ENCODE peak calls at places on chromosome X, in ten cellular contexts. N is stomach, V is breast epithelium, L is lower leg skin, T is A549, A is upper lobe of left lung, J is HCT116, P is ovary, C is esophagus squamous epithelium, M is NB4. D is an unnamed sample.

GRCh38 chrX:41116948-41117347 is 31.7 kb downstream of the USP9X start:
- DNase-seq in N (no peak), V (no peak), L (no peak), T (no peak), A (no peak), J (no peak), P (no peak), C (no peak), M (no peak), D (no peak)

GRCh38 chrX:2404816-2405215 is 96.0 kb downstream of the DHRSX start:
- DNase-seq in N (no peak), V (no peak), L (no peak), T (no peak), A (no peak), J (no peak), P (no peak), C (no peak), M (no peak), D (no peak)

GRCh38 chrX:1767026-1767425 is 152.2 kb downstream of the ASMT start:
- DNase-seq in N (no peak), V (no peak), L (no peak), T (no peak), A (no peak), J (no peak), P (no peak), C (no peak), M (no peak), D (no peak)

GRCh38 chrX:40097492-40098263 is at the start of gene BCOR:
- DNase-seq in N (peak), V (no peak), L (peak), T (peak), A (peak), J (no peak), P (peak), C (no peak), M (peak), D (no peak)

GRCh38 chrX:1137531-1137930 is 74.9 kb downstream of the CRLF2 start:
- DNase-seq in N (no peak), V (no peak), L (no peak), T (no peak), A (no peak), J (no peak), P (no peak), C (no peak), M (no peak), D (no peak)

GRCh38 chrX:31449975-31450374 is 378.1 kb upstream of the FTHL17 start:
- DNase-seq in N (no peak), V (no peak), L (no peak), T (no peak), A (no peak), J (no peak), P (no peak), C (no peak), M (no peak), D (no peak)

GRCh38 chrX:125757794-125758564 is 408.1 kb downstream of the DCAF12L2 start:
- DNase-seq in N (no peak), V (no peak), L (no peak), T (no peak), A (no peak), J (no peak), P (no peak), C (no peak), M (no peak), D (peak)

GRCh38 chrX:7119927-7120577 is 27.5 kb upstream of the STS start:
- DNase-seq in N (no peak), V (no peak), L (no peak), T (no peak), A (no peak), J (no peak), P (no peak), C (no peak), M (no peak), D (no peak)

GRCh38 chrX:118528089-118528753 is 32.6 kb downstream of the DOCK11 start:
- DNase-seq in N (no peak), V (no peak), L (no peak), T (no peak), A (no peak), J (no peak), P (no peak), C (no peak), M (peak), D (no peak)

GRCh38 chrX:150846130-150846529 is 52.3 kb downstream of the CD99L2 start:
- DNase-seq in N (no peak), V (no peak), L (no peak), T (no peak), A (no peak), J (no peak), P (no peak), C (no peak), M (no peak), D (no peak)

GRCh38 chrX:2264179-2265030 is 236.4 kb downstream of the DHRSX start:
- DNase-seq in N (no peak), V (no peak), L (no peak), T (no peak), A (peak), J (no peak), P (no peak), C (no peak), M (no peak), D (no peak)

GRCh38 chrX:21802054-21802660 is 37.3 kb upstream of the MBTPS2 start:
- DNase-seq in N (no peak), V (no peak), L (no peak), T (no peak), A (no peak), J (no peak), P (no peak), C (no peak), M (no peak), D (no peak)

GRCh38 chrX:31212856-31213748 is 141.3 kb upstream of the FTHL17 start:
- DNase-seq in N (peak), V (no peak), L (no peak), T (no peak), A (no peak), J (no peak), P (no peak), C (no peak), M (no peak), D (no peak)

GRCh38 chrX:77118686-77119085 is 328.5 kb upstream of the FGF16 start:
- DNase-seq in N (no peak), V (no peak), L (no peak), T (no peak), A (no peak), J (no peak), P (no peak), C (no peak), M (no peak), D (no peak)

GRCh38 chrX:148771440-148771839 is 271.0 kb downstream of the AFF2 start:
- DNase-seq in N (no peak), V (no peak), L (no peak), T (no peak), A (no peak), J (no peak), P (no peak), C (no peak), M (no peak), D (no peak)

GRCh38 chrX:70422886-70423336 is at the start of gene GDPD2:
- DNase-seq in N (peak), V (no peak), L (no peak), T (no peak), A (peak), J (no peak), P (no peak), C (no peak), M (peak), D (no peak)

GRCh38 chrX:24208494-24209240 is 59.1 kb downstream of the ZFX start:
- DNase-seq in N (no peak), V (no peak), L (no peak), T (no peak), A (no peak), J (no peak), P (no peak), C (no peak), M (no peak), D (no peak)

GRCh38 chrX:72121381-72121780 is 10.3 kb downstream of the RTL5 start:
- DNase-seq in N (peak), V (peak), L (peak), T (no peak), A (no peak), J (no peak), P (no peak), C (peak), M (peak), D (no peak)

GRCh38 chrX:18436017-18436416 is 10.6 kb downstream of the CDKL5 start:
- DNase-seq in N (no peak), V (no peak), L (no peak), T (no peak), A (no peak), J (no peak), P (no peak), C (no peak), M (no peak), D (no peak)

GRCh38 chrX:37350034-37350365 is 836 bp downstream of the PRRG1 start:
- DNase-seq in N (no peak), V (no peak), L (no peak), T (peak), A (no peak), J (no peak), P (no peak), C (no peak), M (no peak), D (no peak)

GRCh38 chrX:57156397-57157049 is 19.3 kb upstream of the SPIN2A start:
- DNase-seq in N (peak), V (no peak), L (no peak), T (no peak), A (no peak), J (peak), P (no peak), C (no peak), M (peak), D (no peak)

GRCh38 chrX:68691921-68692320 is 44.5 kb downstream of the STARD8 start:
- DNase-seq in N (no peak), V (no peak), L (no peak), T (no peak), A (no peak), J (no peak), P (no peak), C (no peak), M (no peak), D (no peak)

GRCh38 chrX:97060019-97060418 is 176.3 kb downstream of the RPA4 start:
- DNase-seq in N (no peak), V (no peak), L (no peak), T (no peak), A (no peak), J (no peak), P (no peak), C (no peak), M (no peak), D (no peak)

GRCh38 chrX:150362599-150363481 is at the start of gene MAMLD1:
- DNase-seq in N (peak), V (peak), L (peak), T (peak), A (peak), J (peak), P (peak), C (no peak), M (peak), D (no peak)

GRCh38 chrX:40171513-40172168 is 73.9 kb upstream of the BCOR start:
- DNase-seq in N (no peak), V (no peak), L (no peak), T (no peak), A (peak), J (no peak), P (peak), C (no peak), M (peak), D (no peak)

GRCh38 chrX:130176354-130176776 is 4.6 kb downstream of the RAB33A start:
- DNase-seq in N (no peak), V (no peak), L (no peak), T (no peak), A (no peak), J (no peak), P (no peak), C (no peak), M (no peak), D (no peak)

GRCh38 chrX:72621163-72621562 is 48.5 kb upstream of the HDAC8 start:
- DNase-seq in N (no peak), V (no peak), L (no peak), T (peak), A (no peak), J (no peak), P (no peak), C (no peak), M (no peak), D (no peak)

GRCh38 chrX:152138388-152138784 is at the start of gene MAGEA10:
- DNase-seq in N (no peak), V (no peak), L (no peak), T (no peak), A (peak), J (no peak), P (no peak), C (no peak), M (no peak), D (no peak)

GRCh38 chrX:136146614-136147319 is 566 bp upstream of the FHL1 start:
- DNase-seq in N (no peak), V (no peak), L (no peak), T (peak), A (no peak), J (no peak), P (no peak), C (no peak), M (peak), D (no peak)

GRCh38 chrX:66676990-66677389 is 38.1 kb upstream of the EDA2R start:
- DNase-seq in N (no peak), V (no peak), L (no peak), T (no peak), A (no peak), J (no peak), P (no peak), C (no peak), M (no peak), D (no peak)

GRCh38 chrX:41381685-41382084 is 47.7 kb downstream of the DDX3X start:
- DNase-seq in N (peak), V (peak), L (peak), T (peak), A (no peak), J (peak), P (no peak), C (no peak), M (peak), D (peak)

DNA sequence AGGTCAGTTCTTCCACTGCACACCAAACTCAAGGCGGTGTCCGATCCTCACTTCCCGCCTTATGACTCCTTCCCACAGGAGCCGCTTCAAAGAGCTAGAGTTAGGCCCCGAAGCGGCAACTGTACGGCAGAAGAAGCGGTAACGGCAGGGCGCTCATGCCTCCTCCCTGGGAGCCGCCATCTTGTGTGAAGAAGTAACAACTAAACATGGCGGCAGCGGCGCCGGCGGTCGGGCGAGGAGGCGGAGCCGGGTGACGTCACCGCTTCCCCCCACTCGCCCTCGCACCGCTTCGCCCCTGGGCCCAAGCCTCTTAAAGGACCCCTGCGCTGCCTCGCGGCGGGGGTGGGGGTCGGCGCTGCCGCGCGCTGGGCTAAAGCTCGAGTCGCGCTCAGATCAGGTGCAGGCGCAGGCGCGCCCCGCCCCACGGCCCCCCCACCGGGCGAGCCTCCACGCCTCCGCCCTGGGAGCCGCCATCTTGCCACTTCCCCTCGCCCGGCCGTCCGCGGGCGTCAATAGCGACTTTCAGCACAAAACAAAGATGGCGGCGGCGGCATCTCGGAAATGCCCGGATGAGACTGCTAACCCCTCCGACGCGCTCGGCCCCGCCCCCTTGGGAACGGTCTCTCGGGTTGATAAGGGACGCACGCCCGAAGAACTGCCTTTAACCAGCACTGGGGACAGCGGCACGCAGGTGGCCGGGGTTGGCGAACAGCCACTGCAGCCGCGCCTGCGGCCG is at the start of gene HCFC1:
- DNase-seq in N (peak), V (peak), L (peak), T (peak), A (peak), J (peak), P (peak), C (peak), M (peak), D (peak)
- TF ChIP-seq POLR2A in N (peak), V (peak), L (no peak), T (peak), A (peak), J (no peak), P (peak), C (peak), M (peak), D (peak)

DNA sequence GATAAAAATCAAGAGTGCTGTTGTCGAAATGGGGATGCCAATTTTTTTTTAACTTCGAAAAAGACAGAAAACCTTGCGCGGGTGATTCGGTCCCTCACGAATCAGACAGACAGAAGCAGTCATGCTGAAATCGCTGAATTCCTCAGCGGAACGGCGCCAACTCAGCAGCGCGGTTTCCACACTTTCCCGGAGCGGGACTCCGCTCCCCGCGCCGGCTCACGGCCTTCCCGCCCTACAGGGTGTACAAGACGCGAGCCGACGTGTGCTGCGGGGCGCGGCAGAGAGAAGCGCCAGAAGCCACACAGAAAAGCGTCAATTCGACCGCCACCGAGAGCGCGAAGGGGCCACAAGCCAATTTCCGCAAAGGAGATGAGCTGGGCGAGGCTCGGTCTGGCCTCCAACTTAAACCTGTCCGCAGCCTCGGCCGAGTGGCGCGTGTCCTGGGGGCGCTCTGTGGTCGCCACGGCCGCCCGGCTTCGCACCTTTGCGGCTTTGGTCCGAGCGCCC is 1.3 kb downstream of the NEXMIF start:
- DNase-seq in N (no peak), V (no peak), L (no peak), T (no peak), A (peak), J (no peak), P (peak), C (no peak), M (no peak), D (no peak)
- TF ChIP-seq POLR2A in N (no peak), V (no peak), L (no peak), T (no peak), A (no peak), J (no peak), P (no peak), C (no peak), M (no peak), D (no peak)

GRCh38 chrX:47190445-47191269 is 3.0 kb upstream of the UBA1 start:
- DNase-seq in N (peak), V (peak), L (peak), T (peak), A (peak), J (peak), P (peak), C (peak), M (peak), D (peak)
- TF ChIP-seq POLR2A in N (no peak), V (no peak), L (no peak), T (peak), A (no peak), J (peak), P (no peak), C (no peak), M (peak), D (peak)

GRCh38 chrX:48540015-48540350 is 469 bp downstream of the TBC1D25 start:
- DNase-seq in N (peak), V (peak), L (no peak), T (peak), A (no peak), J (peak), P (no peak), C (no peak), M (no peak), D (no peak)

GRCh38 chrX:48541140-48541814 is 1.8 kb downstream of the TBC1D25 start:
- DNase-seq in N (no peak), V (no peak), L (no peak), T (no peak), A (no peak), J (no peak), P (no peak), C (no peak), M (no peak), D (no peak)

GRCh38 chrX:48540480-48540879 is 966 bp downstream of the TBC1D25 start:
- DNase-seq in N (no peak), V (no peak), L (no peak), T (no peak), A (no peak), J (no peak), P (no peak), C (no peak), M (no peak), D (no peak)

GRCh38 chrX:48538641-48539344 is 721 bp upstream of the TBC1D25 start:
- DNase-seq in N (no peak), V (no peak), L (no peak), T (no peak), A (no peak), J (no peak), P (no peak), C (no peak), M (no peak), D (no peak)

DNA sequence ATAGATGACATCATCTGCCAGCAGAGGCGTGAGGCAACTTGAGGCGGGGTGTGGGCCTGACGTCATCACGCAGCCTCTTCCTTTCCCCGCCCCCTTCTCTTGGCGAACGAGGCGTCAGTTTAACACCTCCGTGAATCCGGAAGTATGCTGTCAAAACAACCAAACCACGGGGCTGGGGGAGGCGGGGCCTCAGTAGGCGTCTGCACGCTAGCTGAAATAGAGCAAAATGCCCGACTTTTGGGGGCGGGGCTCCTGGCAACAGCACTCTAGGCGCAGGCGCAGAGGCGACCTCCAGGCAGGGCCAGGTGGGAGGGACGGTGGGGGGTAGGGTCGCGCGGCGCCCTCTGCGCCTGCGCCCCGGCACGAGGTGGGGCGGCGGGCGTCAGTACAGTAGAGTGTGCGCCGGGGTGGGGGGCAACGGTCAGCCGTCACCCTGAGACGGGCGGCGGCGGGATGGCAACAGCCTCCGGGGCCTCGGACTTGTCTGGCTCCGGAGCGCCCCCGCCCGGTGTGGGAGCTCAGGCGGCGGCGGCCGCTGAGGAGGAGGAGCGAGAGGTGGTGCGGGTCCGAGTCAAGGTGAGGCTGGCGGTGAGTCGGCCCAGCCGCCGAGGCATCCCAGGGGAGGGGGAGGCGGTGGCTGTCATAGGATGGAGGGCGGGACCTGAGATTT is at the start of gene TBC1D25:
- DNase-seq in N (peak), V (peak), L (peak), T (peak), A (peak), J (peak), P (peak), C (peak), M (peak), D (peak)
- TF ChIP-seq POLR2A in N (no peak), V (no peak), L (no peak), T (peak), A (peak), J (no peak), P (no peak), C (no peak), M (peak), D (peak)

DNA sequence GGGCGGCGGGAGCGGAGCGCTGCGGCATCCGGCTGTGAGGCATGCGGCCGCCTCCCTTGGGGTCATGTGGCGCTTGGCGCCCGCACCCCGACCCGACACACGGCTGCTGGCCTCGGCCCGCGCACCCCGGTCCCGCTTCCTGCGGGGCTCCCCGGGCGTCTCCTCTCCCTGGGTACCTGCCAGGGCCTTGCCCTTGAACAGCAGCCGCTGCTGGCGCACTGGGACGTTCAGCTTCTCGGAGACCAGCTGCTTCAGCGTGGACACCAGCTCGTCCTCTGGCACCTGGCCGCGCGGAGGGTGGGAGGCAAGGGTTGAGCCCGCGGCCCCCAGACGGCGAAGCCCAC is 391 bp downstream of the UBL4A start:
- DNase-seq in N (peak), V (no peak), L (no peak), T (peak), A (peak), J (no peak), P (peak), C (no peak), M (peak), D (no peak)
- TF ChIP-seq POLR2A in N (no peak), V (no peak), L (no peak), T (no peak), A (no peak), J (no peak), P (no peak), C (no peak), M (no peak), D (no peak)

GRCh38 chrX:80285131-80285773 is 135.0 kb upstream of the TENT5D start:
- DNase-seq in N (no peak), V (no peak), L (no peak), T (peak), A (no peak), J (no peak), P (no peak), C (no peak), M (peak), D (no peak)
- TF ChIP-seq POLR2A in N (no peak), V (no peak), L (no peak), T (no peak), A (no peak), J (no peak), P (no peak), C (no peak), M (no peak), D (no peak)